ENCODE peak calls at places on chromosome 22, in eight cellular contexts. Z is stomach, P is sigmoid colon, Q is HCT116, L is HL-60, G is prostate gland, N is transverse colon, F is GM23338. S is an unnamed sample.
A peak's percentile ranks its signal among the peaks of the same experiment; 100 is the strongest.

GRCh38 chr22:46776876-46777608 is 14.6 kb downstream of the TBC1D22A start:
- DNase-seq in Q (no peak), Z (no peak), P (no peak), L (no peak), F (no peak), N (no peak), G (no peak), S (no peak)

GRCh38 chr22:17100621-17101020 is 15.8 kb downstream of the IL17RA start:
- DNase-seq in G (no peak), F (no peak), Q (no peak), N (no peak), Z (no peak), P (no peak), L (no peak), S (no peak)

GRCh38 chr22:26610072-26610958 is 7.5 kb downstream of the CRYBB1 start:
- DNase-seq in Q (no peak), N (peak; percentile 75), P (no peak), Z (peak; percentile 35), L (no peak), F (no peak), G (no peak), S (no peak)

GRCh38 chr22:30441088-30441487 is 15.5 kb downstream of the MTFP1 start:
- DNase-seq in G (no peak), P (no peak), Z (no peak), Q (no peak), F (no peak), L (no peak), N (no peak), S (no peak)

GRCh38 chr22:26673485-26673884 is 16.1 kb downstream of the MIAT start:
- DNase-seq in L (no peak), N (peak; percentile 22), Z (no peak), G (no peak), Q (no peak), F (no peak), P (no peak), S (no peak)

GRCh38 chr22:30861688-30862552 is 106.7 kb downstream of the MORC2 start:
- DNase-seq in Q (no peak), L (no peak), F (no peak), G (no peak), P (no peak), Z (peak; percentile 9), N (no peak), S (no peak)

GRCh38 chr22:41417622-41418390 is 28.8 kb downstream of the TOB2 start:
- DNase-seq in P (peak; percentile 99), L (no peak), Q (no peak), Z (peak; percentile 99), G (peak; percentile 94), N (peak; percentile 89), F (no peak), S (peak; percentile 90)

GRCh38 chr22:27100789-27101188 is 443.4 kb downstream of the MIAT start:
- DNase-seq in Z (no peak), G (no peak), N (no peak), L (no peak), F (peak; percentile 72), Q (no peak), P (peak; percentile 76), S (no peak)

GRCh38 chr22:36198482-36198881 is 3.1 kb downstream of the APOL4 start:
- DNase-seq in Q (no peak), F (no peak), L (no peak), P (no peak), G (no peak), Z (no peak), N (no peak), S (no peak)

GRCh38 chr22:36204001-36204640 is 2.5 kb upstream of the APOL4 start:
- DNase-seq in Z (no peak), P (no peak), L (no peak), G (no peak), N (no peak), F (no peak), Q (no peak), S (no peak)

GRCh38 chr22:36198936-36199616 is 2.5 kb downstream of the APOL4 start:
- DNase-seq in L (no peak), Z (no peak), Q (no peak), F (no peak), P (no peak), G (no peak), N (no peak), S (no peak)

GRCh38 chr22:36204641-36205032 is 3.0 kb upstream of the APOL4 start:
- DNase-seq in L (no peak), Z (peak; percentile 63), G (no peak), F (peak; percentile 15), P (no peak), Q (no peak), N (peak; percentile 53), S (no peak)

GRCh38 chr22:36201630-36202312 is at the start of gene APOL4:
- DNase-seq in Q (no peak), P (peak; percentile 88), G (no peak), F (no peak), N (peak; percentile 66), Z (peak; percentile 70), L (no peak), S (peak; percentile 11)
- TF ChIP-seq POLR2AphosphoS5 in Q (no peak), P (peak; percentile 44), G (peak; percentile 24), F (no peak), N (peak; percentile 32), Z (no peak), L (no peak), S (peak; percentile 49)

GRCh38 chr22:50197856-50198623 is 2.8 kb upstream of the SELENOO start:
- DNase-seq in F (no peak), Q (no peak), L (no peak), N (no peak), Z (no peak), G (no peak), P (no peak), S (no peak)
- H3K4me3 ChIP-seq in F (no peak overlapping the region), Q (no peak overlapping the region), L (no peak overlapping the region), N (no peak overlapping the region), Z (no peak overlapping the region), G (no peak overlapping the region), P (no peak overlapping the region), S (no peak overlapping the region)

DNA sequence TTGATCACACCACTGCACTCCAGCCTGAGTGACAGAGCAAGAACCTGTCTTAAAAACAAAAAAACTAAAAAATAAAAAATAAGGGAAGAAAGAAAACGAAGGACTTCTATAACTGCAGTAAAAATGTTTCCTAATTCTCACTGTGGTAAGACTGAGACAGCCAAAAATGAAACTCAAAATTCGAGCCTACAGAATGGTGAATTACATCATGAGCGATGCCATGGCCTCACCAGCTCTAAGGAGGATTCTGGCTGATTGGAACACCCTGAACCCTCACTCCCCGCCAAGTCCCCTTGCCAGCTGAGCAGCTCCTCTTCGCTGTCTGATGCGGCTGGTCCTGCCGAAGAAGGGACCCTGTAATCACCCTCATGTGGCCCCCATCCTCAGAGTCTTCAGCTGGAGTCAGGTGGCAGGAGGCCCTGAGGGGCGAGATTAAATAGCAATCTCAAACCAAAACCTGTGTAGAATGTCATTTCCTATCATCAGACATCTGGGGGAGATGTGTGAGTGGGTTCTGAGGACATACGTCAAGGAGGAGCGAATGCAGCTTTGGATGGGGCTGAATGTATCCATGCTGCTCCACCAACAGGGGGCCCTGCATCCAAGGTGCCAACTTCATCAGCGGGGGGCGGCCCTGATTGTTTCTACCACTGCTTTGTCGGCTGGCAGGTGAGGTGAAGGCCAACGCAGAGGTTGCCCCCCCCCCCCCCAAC is 29.2 kb downstream of the PDGFB start:
- DNase-seq in G (no peak), L (no peak), N (no peak), Z (no peak), F (peak; percentile 76), Q (peak; percentile 35), P (peak; percentile 29), S (peak; percentile 18)
- TF ChIP-seq POLR2AphosphoS5 in G (no peak), L (no peak), N (no peak), Z (no peak), F (no peak), Q (no peak), P (no peak), S (no peak)

GRCh38 chr22:38738475-38739070 is 17.2 kb downstream of the SUN2 start:
- DNase-seq in Z (no peak), P (no peak), L (no peak), F (no peak), G (no peak), Q (no peak), N (no peak), S (no peak)
- H3K4me3 ChIP-seq in Z (no peak overlapping the region), P (no peak overlapping the region), L (no peak overlapping the region), F (no peak overlapping the region), G (no peak overlapping the region), Q (no peak overlapping the region), N (no peak overlapping the region), S (no peak overlapping the region)

DNA sequence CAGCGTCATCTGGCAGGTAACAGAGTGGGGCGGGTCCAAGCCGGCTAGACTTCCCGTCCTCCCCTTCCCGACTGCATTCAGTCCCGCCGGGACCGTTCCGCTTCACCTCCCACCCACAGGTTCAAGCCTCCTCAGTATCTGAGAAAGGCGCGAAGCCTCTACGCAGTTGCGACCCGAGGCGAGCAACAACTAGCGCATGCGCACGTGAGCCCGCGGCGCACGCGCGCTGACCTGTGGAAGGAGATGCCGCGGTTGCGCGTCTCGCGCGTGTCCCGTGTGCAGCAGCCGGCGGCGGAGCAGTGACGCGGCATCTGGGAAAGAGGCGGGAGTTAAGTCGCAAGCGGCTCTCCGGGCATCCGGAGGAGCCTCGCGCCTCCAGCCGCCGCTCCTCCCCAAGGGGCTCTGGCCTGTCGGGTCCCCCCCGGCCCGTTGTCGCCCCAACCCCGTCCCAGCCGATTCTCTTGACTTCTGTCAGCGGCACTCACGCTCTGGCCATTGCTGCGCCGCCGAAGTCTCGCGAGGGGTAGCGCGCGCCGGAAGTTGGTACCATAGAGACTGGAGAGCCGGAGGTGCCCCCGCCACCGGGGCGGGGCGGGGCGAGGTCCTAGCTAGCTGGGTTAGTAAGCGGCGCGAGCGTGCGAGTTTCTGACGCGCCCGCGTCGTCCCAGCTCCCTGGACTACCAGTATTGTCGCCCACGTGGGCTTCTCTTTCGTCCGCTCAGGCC is at the start of gene THAP7:
- DNase-seq in G (peak; percentile 95), L (peak; percentile 97), Z (peak; percentile 97), P (peak; percentile 98), N (peak; percentile 97), F (peak; percentile 96), Q (peak; percentile 89), S (peak; percentile 97)
- TF ChIP-seq POLR2AphosphoS5 in G (peak; percentile 92), L (peak; percentile 81), Z (peak; percentile 92), P (peak; percentile 94), N (peak; percentile 91), F (peak; percentile 86), Q (peak; percentile 88), S (peak; percentile 81)

S was measured in upper lobe of left lung.